ENCODE peak calls at places on chromosomes 1 and 21, in eight cellular contexts. One of them, this sample, is unnamed.
A peak's percentile ranks its signal among the peaks of the same experiment; 100 is the strongest.

GRCh38 chr1:60394436-60394835 is 320.9 kb upstream of the C1orf87 start:
- ATAC-seq in GM23338: no peak
- ATAC-seq in GM12878: peak; percentile 50
- ATAC-seq in Panc1: no peak
- ATAC-seq in HepG2: no peak
- ATAC-seq in HCT116: no peak
- ATAC-seq in upper lobe of left lung: no peak
- ATAC-seq in K562: no peak
- ATAC-seq in this sample: no peak

GRCh38 chr1:109975718-109976117 is 8.8 kb upstream of the AHCYL1 start:
- ATAC-seq in GM23338: no peak
- ATAC-seq in GM12878: no peak
- ATAC-seq in Panc1: no peak
- ATAC-seq in HepG2: no peak
- ATAC-seq in HCT116: peak; percentile 32
- ATAC-seq in upper lobe of left lung: no peak
- ATAC-seq in K562: no peak
- ATAC-seq in this sample: no peak

GRCh38 chr1:39776400-39776713 is 5.2 kb upstream of the OXCT2 start:
- ATAC-seq in GM23338: no peak
- ATAC-seq in GM12878: peak; percentile 83
- ATAC-seq in Panc1: no peak
- ATAC-seq in HepG2: no peak
- ATAC-seq in HCT116: no peak
- ATAC-seq in upper lobe of left lung: no peak
- ATAC-seq in K562: no peak
- ATAC-seq in this sample: no peak

GRCh38 chr1:235075121-235075954 is 53.3 kb downstream of the TOMM20 start:
- ATAC-seq in GM23338: no peak
- ATAC-seq in GM12878: peak; percentile 77
- ATAC-seq in Panc1: peak; percentile 70
- ATAC-seq in HepG2: peak; percentile 57
- ATAC-seq in HCT116: no peak
- ATAC-seq in upper lobe of left lung: peak; percentile 88
- ATAC-seq in K562: peak; percentile 56
- ATAC-seq in this sample: peak; percentile 69

GRCh38 chr1:22915816-22916468 is 56.7 kb downstream of the LACTBL1 start:
- ATAC-seq in GM23338: peak; percentile 23
- ATAC-seq in GM12878: no peak
- ATAC-seq in Panc1: no peak
- ATAC-seq in HepG2: no peak
- ATAC-seq in HCT116: no peak
- ATAC-seq in upper lobe of left lung: no peak
- ATAC-seq in K562: no peak
- ATAC-seq in this sample: no peak

GRCh38 chr1:236524892-236525179 is 1.1 kb downstream of the LGALS8 start:
- ATAC-seq in GM23338: no peak
- ATAC-seq in GM12878: peak; percentile 9
- ATAC-seq in Panc1: no peak
- ATAC-seq in HepG2: no peak
- ATAC-seq in HCT116: no peak
- ATAC-seq in upper lobe of left lung: peak; percentile 30
- ATAC-seq in K562: no peak
- ATAC-seq in this sample: no peak

GRCh38 chr1:182404764-182405163 is 4.3 kb upstream of the TEDDM1 start:
- ATAC-seq in GM23338: peak; percentile 86
- ATAC-seq in GM12878: peak; percentile 49
- ATAC-seq in Panc1: no peak
- ATAC-seq in HepG2: peak; percentile 76
- ATAC-seq in HCT116: peak; percentile 88
- ATAC-seq in upper lobe of left lung: no peak
- ATAC-seq in K562: peak; percentile 85
- ATAC-seq in this sample: no peak

GRCh38 chr1:3708696-3709246 is 43.5 kb upstream of the CCDC27 start:
- ATAC-seq in GM23338: peak; percentile 48
- ATAC-seq in GM12878: no peak
- ATAC-seq in Panc1: no peak
- ATAC-seq in HepG2: no peak
- ATAC-seq in HCT116: no peak
- ATAC-seq in upper lobe of left lung: no peak
- ATAC-seq in K562: no peak
- ATAC-seq in this sample: no peak

GRCh38 chr1:29499101-29499650 is 262.9 kb downstream of the PTPRU start:
- ATAC-seq in GM23338: no peak
- ATAC-seq in GM12878: no peak
- ATAC-seq in Panc1: no peak
- ATAC-seq in HepG2: no peak
- ATAC-seq in HCT116: no peak
- ATAC-seq in upper lobe of left lung: no peak
- ATAC-seq in K562: no peak
- ATAC-seq in this sample: no peak

GRCh38 chr1:226466301-226466700 is 58.4 kb upstream of the PARP1 start:
- ATAC-seq in GM23338: no peak
- ATAC-seq in GM12878: no peak
- ATAC-seq in Panc1: no peak
- ATAC-seq in HepG2: no peak
- ATAC-seq in HCT116: no peak
- ATAC-seq in upper lobe of left lung: no peak
- ATAC-seq in K562: no peak
- ATAC-seq in this sample: no peak

GRCh38 chr1:201119826-201120225 is 7.2 kb downstream of the ASCL5 start:
- ATAC-seq in GM23338: no peak
- ATAC-seq in GM12878: peak; percentile 42
- ATAC-seq in Panc1: no peak
- ATAC-seq in HepG2: no peak
- ATAC-seq in HCT116: no peak
- ATAC-seq in upper lobe of left lung: no peak
- ATAC-seq in K562: no peak
- ATAC-seq in this sample: no peak

GRCh38 chr1:7363481-7363880 is 407.6 kb upstream of the VAMP3 start:
- ATAC-seq in GM23338: no peak
- ATAC-seq in GM12878: no peak
- ATAC-seq in Panc1: no peak
- ATAC-seq in HepG2: no peak
- ATAC-seq in HCT116: no peak
- ATAC-seq in upper lobe of left lung: no peak
- ATAC-seq in K562: no peak
- ATAC-seq in this sample: no peak

GRCh38 chr1:227726924-227727599 is 8.0 kb downstream of the JMJD4 start:
- ATAC-seq in GM23338: no peak
- ATAC-seq in GM12878: no peak
- ATAC-seq in Panc1: no peak
- ATAC-seq in HepG2: no peak
- ATAC-seq in HCT116: no peak
- ATAC-seq in upper lobe of left lung: no peak
- ATAC-seq in K562: no peak
- ATAC-seq in this sample: no peak

GRCh38 chr1:84367219-84367618 is 31.1 kb upstream of the DNASE2B start:
- ATAC-seq in GM23338: no peak
- ATAC-seq in GM12878: no peak
- ATAC-seq in Panc1: no peak
- ATAC-seq in HepG2: no peak
- ATAC-seq in HCT116: no peak
- ATAC-seq in upper lobe of left lung: no peak
- ATAC-seq in K562: no peak
- ATAC-seq in this sample: peak; percentile 53

GRCh38 chr1:117708323-117709288 is 102.8 kb downstream of the TENT5C start:
- ATAC-seq in GM23338: peak; percentile 89
- ATAC-seq in GM12878: no peak
- ATAC-seq in Panc1: no peak
- ATAC-seq in HepG2: no peak
- ATAC-seq in HCT116: no peak
- ATAC-seq in upper lobe of left lung: peak; percentile 51
- ATAC-seq in K562: peak; percentile 82
- ATAC-seq in this sample: peak; percentile 43

GRCh38 chr1:229578168-229579100 is 19.9 kb upstream of the ABCB10 start:
- ATAC-seq in GM23338: peak; percentile 24
- ATAC-seq in GM12878: peak; percentile 53
- ATAC-seq in Panc1: no peak
- ATAC-seq in HepG2: no peak
- ATAC-seq in HCT116: no peak
- ATAC-seq in upper lobe of left lung: no peak
- ATAC-seq in K562: no peak
- ATAC-seq in this sample: no peak

GRCh38 chr21:37792046-37792445 is 124.2 kb downstream of the KCNJ6 start:
- ATAC-seq in GM23338: no peak
- ATAC-seq in GM12878: no peak
- ATAC-seq in Panc1: no peak
- ATAC-seq in HepG2: no peak
- ATAC-seq in HCT116: no peak
- ATAC-seq in upper lobe of left lung: no peak
- ATAC-seq in K562: no peak
- ATAC-seq in this sample: no peak

GRCh38 chr21:37797403-37797802 is 118.9 kb downstream of the KCNJ6 start:
- ATAC-seq in GM23338: no peak
- ATAC-seq in GM12878: no peak
- ATAC-seq in Panc1: no peak
- ATAC-seq in HepG2: no peak
- ATAC-seq in HCT116: no peak
- ATAC-seq in upper lobe of left lung: no peak
- ATAC-seq in K562: no peak
- ATAC-seq in this sample: no peak

GRCh38 chr21:37790905-37791304 is 125.4 kb downstream of the KCNJ6 start:
- ATAC-seq in GM23338: no peak
- ATAC-seq in GM12878: no peak
- ATAC-seq in Panc1: no peak
- ATAC-seq in HepG2: no peak
- ATAC-seq in HCT116: no peak
- ATAC-seq in upper lobe of left lung: no peak
- ATAC-seq in K562: no peak
- ATAC-seq in this sample: no peak

GRCh38 chr21:37796011-37796410 is 120.2 kb downstream of the KCNJ6 start:
- ATAC-seq in GM23338: no peak
- ATAC-seq in GM12878: no peak
- ATAC-seq in Panc1: no peak
- ATAC-seq in HepG2: no peak
- ATAC-seq in HCT116: no peak
- ATAC-seq in upper lobe of left lung: no peak
- ATAC-seq in K562: no peak
- ATAC-seq in this sample: no peak

GRCh38 chr21:37793660-37794059 is 122.6 kb downstream of the KCNJ6 start:
- ATAC-seq in GM23338: no peak
- ATAC-seq in GM12878: no peak
- ATAC-seq in Panc1: no peak
- ATAC-seq in HepG2: no peak
- ATAC-seq in HCT116: no peak
- ATAC-seq in upper lobe of left lung: no peak
- ATAC-seq in K562: no peak
- ATAC-seq in this sample: no peak
- TF ChIP-seq POLR2AphosphoS5 in GM23338: no peak
- TF ChIP-seq POLR2AphosphoS5 in GM12878: no peak
- TF ChIP-seq POLR2AphosphoS5 in Panc1: no peak
- TF ChIP-seq POLR2AphosphoS5 in HepG2: no peak
- TF ChIP-seq POLR2AphosphoS5 in HCT116: no peak
- TF ChIP-seq POLR2AphosphoS5 in upper lobe of left lung: no peak
- TF ChIP-seq POLR2AphosphoS5 in K562: no peak
- TF ChIP-seq POLR2AphosphoS5 in this sample: no peak

DNA sequence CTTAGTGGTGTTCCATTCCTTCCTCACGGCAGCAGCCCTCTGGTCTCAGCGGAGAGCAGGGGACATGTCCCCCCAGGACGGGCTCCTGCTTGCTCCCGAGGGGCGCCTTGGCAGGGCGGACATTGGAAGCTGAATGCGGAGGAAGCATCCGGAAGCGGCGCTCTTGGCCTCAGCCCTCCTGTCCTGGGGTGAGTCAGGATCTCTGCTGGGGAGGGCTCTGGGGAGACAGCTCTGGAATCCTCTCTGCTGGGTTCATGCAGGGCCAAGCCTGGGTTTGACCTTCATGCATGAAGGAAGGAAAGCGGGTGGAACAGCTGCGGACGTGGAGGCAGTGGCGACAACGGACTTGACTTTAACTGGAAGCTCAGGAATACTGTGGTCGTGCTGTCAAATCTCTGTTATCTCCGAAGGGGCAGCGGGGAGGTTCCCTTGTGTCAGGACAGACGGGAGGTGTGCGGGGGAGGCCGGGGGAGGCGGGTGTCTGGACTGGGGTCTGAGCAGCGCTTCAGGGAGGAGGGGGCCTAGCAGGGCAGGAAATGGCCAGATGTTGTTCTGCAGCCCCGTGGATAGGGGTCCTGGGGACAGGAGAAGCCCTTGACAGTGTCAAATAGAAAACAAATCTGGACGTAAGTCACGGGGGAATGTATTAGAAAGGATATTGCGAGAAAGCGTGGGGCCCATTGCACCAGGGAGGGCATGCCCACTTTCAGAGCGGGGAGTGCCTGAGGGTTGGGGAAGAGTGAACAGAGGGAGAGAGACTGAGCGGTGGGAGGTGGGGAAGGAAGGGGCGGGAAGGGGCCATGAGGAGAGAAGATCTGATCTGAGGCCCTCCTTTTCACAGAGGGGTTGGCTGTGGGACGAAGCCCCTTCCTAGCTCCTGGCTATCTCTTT is 26.6 kb downstream of the CRYAA start:
- ATAC-seq in GM23338: no peak
- ATAC-seq in GM12878: no peak
- ATAC-seq in Panc1: no peak
- ATAC-seq in HepG2: no peak
- ATAC-seq in HCT116: no peak
- ATAC-seq in upper lobe of left lung: peak; percentile 73
- ATAC-seq in K562: no peak
- ATAC-seq in this sample: peak; percentile 28
- H3K27ac ChIP-seq in GM23338: no peak overlapping the region
- H3K27ac ChIP-seq in GM12878: no peak overlapping the region
- H3K27ac ChIP-seq in Panc1: no peak overlapping the region
- H3K27ac ChIP-seq in HepG2: peak overlapping the region; percentile 57
- H3K27ac ChIP-seq in HCT116: no peak overlapping the region
- H3K27ac ChIP-seq in upper lobe of left lung: peak overlapping the region; percentile 40
- H3K27ac ChIP-seq in K562: no peak overlapping the region
- H3K27ac ChIP-seq in this sample: no peak overlapping the region

DNA sequence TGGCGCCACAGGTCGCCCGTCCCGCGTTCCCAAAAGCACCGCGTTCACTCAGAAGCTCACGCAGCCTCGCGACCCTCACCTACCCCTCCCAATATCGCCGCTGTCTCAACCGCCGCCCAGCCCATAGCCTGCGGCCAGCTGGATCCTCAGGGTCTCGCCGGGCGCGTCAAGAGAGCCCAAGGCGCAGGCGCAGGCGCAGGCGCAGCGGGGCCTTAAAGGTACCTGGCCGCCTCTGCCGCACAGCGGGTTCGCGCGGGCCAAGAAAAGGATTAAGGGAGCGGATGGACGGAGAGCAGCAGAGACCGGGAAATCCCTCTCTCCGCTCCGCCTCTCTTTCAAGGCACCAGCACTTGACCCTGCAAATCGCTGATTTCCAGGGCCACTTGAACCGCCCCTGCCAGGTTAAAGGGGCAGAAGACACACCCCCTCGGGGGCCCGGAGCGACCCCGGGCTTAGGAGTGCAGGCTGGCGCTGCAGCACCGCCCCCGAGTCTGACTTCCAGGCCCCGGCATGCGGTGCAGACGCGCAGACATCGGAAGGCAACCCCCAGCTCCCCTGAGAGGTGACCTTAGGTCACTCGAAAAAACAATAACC is at the start of gene NBPF20:
- ATAC-seq in GM23338: peak; percentile 97
- ATAC-seq in GM12878: peak; percentile 100
- ATAC-seq in Panc1: peak; percentile 99
- ATAC-seq in HepG2: peak; percentile 99
- ATAC-seq in HCT116: peak; percentile 96
- ATAC-seq in upper lobe of left lung: peak; percentile 100
- ATAC-seq in K562: peak; percentile 100
- ATAC-seq in this sample: peak; percentile 94
- TF ChIP-seq POLR2AphosphoS5 in GM23338: no peak
- TF ChIP-seq POLR2AphosphoS5 in GM12878: no peak
- TF ChIP-seq POLR2AphosphoS5 in Panc1: peak; percentile 43
- TF ChIP-seq POLR2AphosphoS5 in HepG2: peak; percentile 54
- TF ChIP-seq POLR2AphosphoS5 in HCT116: peak; percentile 64
- TF ChIP-seq POLR2AphosphoS5 in upper lobe of left lung: no peak
- TF ChIP-seq POLR2AphosphoS5 in K562: no peak
- TF ChIP-seq POLR2AphosphoS5 in this sample: peak; percentile 19

GRCh38 chr1:116376734-116377096 is 3.7 kb downstream of the ATP1A1 start:
- ATAC-seq in GM23338: no peak
- ATAC-seq in GM12878: no peak
- ATAC-seq in Panc1: no peak
- ATAC-seq in HepG2: no peak
- ATAC-seq in HCT116: no peak
- ATAC-seq in upper lobe of left lung: no peak
- ATAC-seq in K562: no peak
- ATAC-seq in this sample: no peak
- H3K27ac ChIP-seq in GM23338: peak overlapping the region; percentile 10
- H3K27ac ChIP-seq in GM12878: peak overlapping the region; percentile 96
- H3K27ac ChIP-seq in Panc1: peak overlapping the region; percentile 86
- H3K27ac ChIP-seq in HepG2: peak overlapping the region; percentile 77
- H3K27ac ChIP-seq in HCT116: peak overlapping the region; percentile 72
- H3K27ac ChIP-seq in upper lobe of left lung: peak overlapping the region; percentile 99
- H3K27ac ChIP-seq in K562: peak overlapping the region; percentile 90
- H3K27ac ChIP-seq in this sample: peak overlapping the region; percentile 97